ENCODE peak calls at places on chromosome 3, in eight cellular contexts. R, C, S, H, M, P, K and B are unnamed samples.

GRCh38 chr3:189056612-189057352 is 115.0 kb upstream of the TPRG1 start:
- DNase-seq in S (no peak), H (no peak), K (no peak), R (no peak), P (peak; percentile 2), M (no peak), C (no peak), B (no peak)

GRCh38 chr3:30751610-30752299 is 142.7 kb downstream of the GADL1 start:
- DNase-seq in S (peak; percentile 52), K (no peak), P (peak; percentile 72), M (no peak), H (peak; percentile 24), R (peak; percentile 77), C (peak; percentile 30), B (no peak)

GRCh38 chr3:58346368-58346767 is 13.7 kb downstream of the PXK start:
- DNase-seq in P (no peak), C (no peak), K (no peak), R (no peak), H (no peak), S (no peak), M (no peak), B (no peak)

GRCh38 chr3:15585111-15585844 is 16.1 kb downstream of the HACL1 start:
- DNase-seq in M (no peak), R (no peak), C (no peak), H (no peak), K (no peak), S (no peak), P (peak; percentile 17), B (no peak)

GRCh38 chr3:30145281-30145680 is 461.1 kb upstream of the TGFBR2 start:
- DNase-seq in R (no peak), K (no peak), S (no peak), M (no peak), H (peak; percentile 26), C (no peak), P (peak; percentile 14), B (no peak)

GRCh38 chr3:195066441-195066841 is 204.5 kb downstream of the XXYLT1 start:
- DNase-seq in S (no peak), H (no peak), K (no peak), C (no peak), M (no peak), R (no peak), P (no peak), B (no peak)

GRCh38 chr3:101725192-101725889 is 927 bp downstream of the CEP97 start:
- DNase-seq in M (peak; percentile 83), R (peak; percentile 58), H (no peak), K (no peak), P (peak; percentile 12), S (peak; percentile 42), C (no peak), B (peak; percentile 72)

GRCh38 chr3:192833177-192833890 is 84.3 kb downstream of the MB21D2 start:
- DNase-seq in S (no peak), C (no peak), H (peak; percentile 69), K (no peak), M (no peak), R (no peak), P (peak; percentile 89), B (no peak)

GRCh38 chr3:190486201-190486865 is 27.6 kb upstream of the IL1RAP start:
- DNase-seq in P (peak; percentile 22), S (no peak), M (no peak), K (no peak), R (peak; percentile 26), C (no peak), H (peak; percentile 88), B (no peak)

GRCh38 chr3:143604849-143605660 is 243.2 kb downstream of the SLC9A9 start:
- DNase-seq in R (no peak), M (no peak), K (no peak), C (no peak), S (peak; percentile 50), P (no peak), H (no peak), B (no peak)

GRCh38 chr3:141294848-141295247 is 63.2 kb downstream of the PXYLP1 start:
- DNase-seq in R (no peak), C (no peak), H (peak; percentile 92), S (no peak), K (no peak), M (no peak), P (peak; percentile 86), B (no peak)

GRCh38 chr3:141279074-141279945 is 47.7 kb downstream of the PXYLP1 start:
- DNase-seq in R (peak; percentile 60), M (no peak), S (peak; percentile 41), H (peak; percentile 47), P (peak; percentile 51), C (no peak), K (no peak), B (peak; percentile 58)

GRCh38 chr3:72100626-72101187 is 315.8 kb upstream of the PROK2 start:
- DNase-seq in H (peak; percentile 7), M (peak; percentile 96), P (peak; percentile 84), K (peak; percentile 94), S (peak; percentile 92), C (no peak), R (peak; percentile 91), B (peak; percentile 93)